ENCODE peak calls at places on chromosomes 3 and 15, in nine cellular contexts. K is cardiac fibroblast; L is fibroblast of lung; Z is mucosa of gallbladder; O is brain microvascular endothelial cell; V is globus pallidus; W is activated CD8-positive, alpha-beta memory T cell treated with anti-CD3 and anti-CD28 coated beads, Interleukin-2, amount 50 U/mL, for 48 hours; X is stimulated activated CD8-positive, alpha-beta memory T cell treated with anti-CD3 and anti-CD28 coated beads, Interleukin-7, amount 100 ng/mL, for 4 hours; G is NCI-H1417 treated with DMSO at 0.1 percent for 48 hours. D is an unnamed sample.

GRCh38 chr3:48194446-48195071 is 6.3 kb upstream of the CDC25A start:
- DNase-seq in V (peak), L (peak), W (no peak), X (no peak), G (peak), O (peak), K (peak), Z (peak), D (peak)

GRCh38 chr3:37308247-37308646 is 133.9 kb upstream of the LRRFIP2 start:
- DNase-seq in G (no peak), V (peak), L (peak), X (no peak), K (peak), Z (no peak), W (no peak), O (no peak), D (no peak)

GRCh38 chr3:71028802-71029201 is 554.7 kb downstream of the FOXP1 start:
- DNase-seq in V (no peak), O (no peak), Z (no peak), W (no peak), L (no peak), X (no peak), K (no peak), G (no peak), D (no peak)

GRCh38 chr3:61924065-61924740 is 362.8 kb downstream of the PTPRG start:
- DNase-seq in Z (peak), X (no peak), W (no peak), O (no peak), K (no peak), V (no peak), G (no peak), L (no peak), D (no peak)

GRCh38 chr15:70033529-70034140 is 64.1 kb downstream of the TLE3 start:
- DNase-seq in G (peak), V (peak), W (no peak), L (peak), O (peak), K (peak), Z (no peak), X (no peak), D (no peak)

GRCh38 chr15:78763111-78763795 is 48.0 kb downstream of the ADAMTS7 start:
- DNase-seq in W (no peak), G (no peak), Z (no peak), V (no peak), O (no peak), L (no peak), K (no peak), X (no peak), D (no peak)

GRCh38 chr15:68843425-68844311 is 23.0 kb upstream of the ANP32A start:
- DNase-seq in K (peak), L (peak), G (no peak), V (no peak), X (no peak), Z (no peak), O (peak), W (peak), D (no peak)

GRCh38 chr3:186930639-186931486 is 537 bp downstream of the ST6GAL1 start:
- DNase-seq in G (no peak), K (peak), W (peak), V (no peak), X (peak), Z (no peak), L (peak), O (peak), D (no peak)

GRCh38 chr3:64494530-64494929 is 193.3 kb downstream of the ADAMTS9 start:
- DNase-seq in K (no peak), L (no peak), Z (no peak), O (no peak), G (no peak), X (no peak), V (no peak), W (no peak), D (no peak)

GRCh38 chr3:140545756-140546155 is 132.1 kb upstream of the TRIM42 start:
- DNase-seq in L (no peak), X (no peak), G (no peak), O (no peak), Z (peak), W (no peak), V (no peak), K (no peak), D (no peak)

GRCh38 chr3:114290911-114291901 is 2.6 kb upstream of the TIGIT start:
- DNase-seq in X (peak), L (peak), G (no peak), W (peak), K (peak), O (peak), Z (peak), V (peak), D (no peak)

GRCh38 chr15:88878720-88879184 is 16.6 kb downstream of the HAPLN3 start:
- DNase-seq in L (peak), K (peak), Z (no peak), X (no peak), V (no peak), O (peak), G (no peak), W (peak), D (no peak)

GRCh38 chr3:71581981-71582611 is 1.4 kb downstream of the FOXP1 start:
- DNase-seq in V (peak), K (peak), O (no peak), W (peak), G (no peak), L (no peak), X (peak), Z (peak), D (peak)

GRCh38 chr3:155326249-155326648 is 32.8 kb upstream of the STRIT1 start:
- DNase-seq in Z (no peak), G (no peak), V (no peak), L (no peak), K (no peak), W (no peak), X (no peak), O (no peak), D (no peak)

GRCh38 chr15:65927545-65927944 is 58.3 kb downstream of the RAB11A start:
- DNase-seq in Z (no peak), G (no peak), K (no peak), X (no peak), O (no peak), W (no peak), V (no peak), L (no peak), D (no peak)

GRCh38 chr15:98953000-98953776 is 54.4 kb downstream of the PGPEP1L start:
- DNase-seq in G (no peak), L (peak), O (no peak), W (peak), Z (no peak), V (no peak), K (no peak), X (no peak), D (no peak)

GRCh38 chr3:174776636-174777035 is 82.5 kb upstream of the NAALADL2 start:
- DNase-seq in G (no peak), X (no peak), K (peak), O (no peak), Z (no peak), L (no peak), V (no peak), W (no peak), D (no peak)

GRCh38 chr3:55505776-55506175 is 18.7 kb upstream of the WNT5A start:
- DNase-seq in K (no peak), Z (no peak), G (no peak), L (no peak), V (no peak), O (no peak), X (no peak), W (no peak), D (no peak)

GRCh38 chr15:28896944-28897343 is 11.2 kb downstream of the APBA2 start:
- DNase-seq in G (no peak), X (no peak), O (peak), V (no peak), Z (no peak), K (peak), W (no peak), L (peak), D (no peak)

GRCh38 chr3:171792549-171792948 is 17.7 kb downstream of the PLD1 start:
- DNase-seq in Z (no peak), O (no peak), W (no peak), X (no peak), V (no peak), L (no peak), G (no peak), K (no peak), D (no peak)

GRCh38 chr3:98737301-98737700 is 25.8 kb upstream of the ST3GAL6 start:
- DNase-seq in V (no peak), O (no peak), X (no peak), G (no peak), L (no peak), K (no peak), W (no peak), Z (no peak), D (no peak)

GRCh38 chr3:44184319-44184953 is 57.2 kb upstream of the TOPAZ1 start:
- DNase-seq in X (no peak), K (no peak), V (peak), O (no peak), G (no peak), Z (no peak), L (no peak), W (no peak), D (no peak)

GRCh38 chr3:182631183-182632076 is 161.9 kb upstream of the ATP11B start:
- DNase-seq in O (no peak), Z (no peak), L (no peak), W (no peak), K (no peak), X (no peak), V (no peak), G (no peak), D (no peak)

GRCh38 chr3:50930371-50931208 is 255.9 kb downstream of the DOCK3 start:
- DNase-seq in O (no peak), G (no peak), Z (no peak), K (no peak), X (no peak), L (no peak), W (no peak), V (no peak), D (no peak)

GRCh38 chr3:115071611-115072010 is 75.5 kb downstream of the ZBTB20 start:
- DNase-seq in O (peak), X (no peak), L (no peak), K (peak), V (peak), G (no peak), W (no peak), Z (no peak), D (no peak)

D was measured in breast epithelium.